ENCODE peak calls at places on chromosomes 7 and 10, in nine cellular contexts. F is HAP-1; N is cardiac muscle cell; G is endodermal cell; R is OCI-LY7; K is CD8-positive, alpha-beta T cell; M is mucosa of descending colon; I is body of pancreas; H is left ventricle myocardium inferior. D is an unnamed sample. For H3K4me1 and H3K9me3, the result is how much of the 10 kb centered on the place peaks cover.

GRCh38 chr7:123352957-123353356 is 153.2 kb upstream of the SLC13A1 start:
- DNase-seq in K (no peak), F (no peak), I (no peak), M (no peak), R (no peak), G (no peak), H (no peak), N (peak), D (no peak)

GRCh38 chr7:47885309-47886000 is 62.8 kb downstream of the PKD1L1 start:
- DNase-seq in M (no peak), F (no peak), I (no peak), N (no peak), G (no peak), H (no peak), K (no peak), R (no peak), D (no peak)

GRCh38 chr10:87531908-87532622 is 27.4 kb downstream of the MINPP1 start:
- DNase-seq in N (peak), G (no peak), M (peak), K (no peak), R (no peak), F (no peak), H (no peak), I (peak), D (peak)

GRCh38 chr10:133242611-133243356 is 5.1 kb downstream of the VENTX start:
- DNase-seq in N (peak), H (no peak), F (no peak), I (no peak), K (no peak), R (no peak), M (no peak), G (no peak), D (peak)

GRCh38 chr7:36128448-36129047 is 24.5 kb upstream of the EEPD1 start:
- DNase-seq in F (no peak), M (peak), G (peak), H (peak), R (peak), I (peak), N (peak), K (no peak), D (peak)

GRCh38 chr10:122462533-122463465 is 1.4 kb downstream of the HTRA1 start:
- DNase-seq in H (peak), K (no peak), R (no peak), I (peak), G (no peak), N (peak), M (peak), F (peak), D (peak)

GRCh38 chr10:89404648-89405047 is 9.7 kb upstream of the IFIT5 start:
- DNase-seq in M (no peak), R (no peak), N (no peak), F (no peak), I (no peak), K (no peak), G (no peak), H (no peak), D (no peak)

GRCh38 chr7:19538036-19538435 is 170.8 kb downstream of the POLR1F start:
- DNase-seq in K (no peak), I (no peak), M (no peak), H (no peak), R (no peak), F (peak), G (no peak), N (peak), D (no peak)

GRCh38 chr10:75332081-75332480 is 69.5 kb downstream of the ZNF503 start:
- DNase-seq in R (no peak), F (no peak), K (no peak), G (no peak), I (no peak), M (no peak), N (no peak), H (no peak), D (no peak)

GRCh38 chr10:98400482-98400881 is 14.5 kb downstream of the PYROXD2 start:
- DNase-seq in K (no peak), F (no peak), N (peak), M (no peak), R (no peak), H (no peak), I (no peak), G (no peak), D (no peak)

GRCh38 chr10:95789928-95790327 is 34.0 kb downstream of the ENTPD1 start:
- DNase-seq in K (no peak), G (no peak), H (no peak), F (no peak), N (peak), I (no peak), M (no peak), R (no peak), D (no peak)

GRCh38 chr7:412313-412710 is 107.3 kb downstream of the PDGFA start:
- DNase-seq in K (no peak), H (peak), I (no peak), N (no peak), F (no peak), R (no peak), G (peak), M (no peak), D (no peak)

GRCh38 chr10:78890506-78890905 is 178.3 kb upstream of the ZMIZ1 start:
- DNase-seq in R (no peak), K (no peak), F (no peak), H (no peak), I (no peak), M (no peak), G (peak), N (no peak), D (no peak)

GRCh38 chr10:124066744-124067714 is 26.4 kb downstream of the CHST15 start:
- DNase-seq in H (no peak), F (no peak), G (peak), I (peak), N (no peak), K (no peak), R (peak), M (no peak), D (no peak)

GRCh38 chr7:30927040-30927439 is 15.4 kb downstream of the AQP1 start:
- DNase-seq in I (peak), M (peak), R (no peak), N (no peak), K (peak), G (peak), F (no peak), H (no peak), D (peak)

GRCh38 chr10:97673736-97674525 is 13.1 kb downstream of the AVPI1 start:
- DNase-seq in N (peak), I (no peak), H (no peak), G (no peak), K (no peak), R (no peak), M (no peak), F (no peak), D (no peak)

GRCh38 chr7:115043605-115044004 is 121.7 kb downstream of the MDFIC start:
- DNase-seq in G (no peak), F (no peak), R (no peak), M (no peak), N (peak), I (no peak), K (no peak), H (no peak), D (no peak)

GRCh38 chr10:588246-589165 is 101.0 kb downstream of the DIP2C start:
- DNase-seq in M (no peak), F (no peak), G (no peak), N (peak), I (no peak), H (peak), K (no peak), R (peak), D (peak)

GRCh38 chr7:137944168-137944567 is 57.7 kb downstream of the CREB3L2 start:
- DNase-seq in K (no peak), I (no peak), N (peak), G (no peak), M (no peak), R (no peak), F (no peak), H (no peak), D (no peak)

GRCh38 chr10:122112021-122112616 is 123.2 kb downstream of the TACC2 start:
- DNase-seq in G (no peak), N (no peak), H (no peak), R (no peak), M (peak), K (no peak), I (no peak), F (no peak), D (no peak)

GRCh38 chr7:1850976-1851571 is 181.0 kb downstream of the ELFN1 start:
- DNase-seq in I (no peak), R (no peak), F (no peak), N (no peak), M (no peak), K (no peak), G (peak), H (no peak), D (peak)

GRCh38 chr10:112774808-112775207 is 175.2 kb upstream of the TCF7L2 start:
- DNase-seq in I (no peak), H (no peak), R (no peak), K (no peak), F (no peak), G (no peak), M (no peak), N (no peak), D (no peak)

GRCh38 chr10:84337199-84337598 is 8.8 kb downstream of the CCSER2 start:
- DNase-seq in F (no peak), H (no peak), R (no peak), I (no peak), K (no peak), G (no peak), M (no peak), N (peak), D (no peak)

GRCh38 chr7:116647861-116648260 is 24.1 kb upstream of the MET start:
- DNase-seq in F (no peak), M (no peak), N (no peak), G (no peak), H (no peak), I (no peak), R (no peak), K (no peak), D (no peak)

GRCh38 chr7:52944916-52945315 is 90.5 kb upstream of the POM121L12 start:
- DNase-seq in R (no peak), M (no peak), G (no peak), K (no peak), N (no peak), F (no peak), H (no peak), I (no peak), D (no peak)

GRCh38 chr7:25770235-25770634 is 381.8 kb upstream of the NFE2L3 start:
- DNase-seq in H (no peak), I (no peak), F (no peak), K (no peak), N (no peak), G (no peak), M (no peak), R (no peak), D (no peak)

DNA sequence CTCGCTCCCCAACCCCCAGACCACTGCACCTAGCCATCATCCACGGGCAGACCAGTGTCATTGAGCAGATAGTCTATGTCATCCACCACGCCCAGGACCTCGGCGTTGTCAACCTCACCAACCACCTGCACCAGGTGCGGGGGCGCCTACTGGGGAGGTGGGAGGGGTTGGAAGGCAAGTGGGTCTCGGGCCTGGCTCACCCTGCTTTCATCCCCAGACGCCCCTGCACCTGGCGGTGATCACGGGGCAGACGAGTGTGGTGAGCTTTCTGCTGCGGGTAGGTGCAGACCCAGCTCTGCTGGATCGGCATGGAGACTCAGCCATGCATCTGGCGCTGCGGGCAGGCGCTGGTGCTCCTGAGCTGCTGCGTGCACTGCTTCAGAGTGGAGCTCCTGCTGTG is 4.6 kb downstream of the NFKB2 start:
- DNase-seq in F (no peak), N (no peak), R (no peak), K (no peak), I (no peak), M (no peak), H (no peak), G (no peak), D (peak)
- H3K4me3 ChIP-seq in F (no peak), N (no peak), R (peak), K (peak), I (no peak), M (no peak), H (peak), G (no peak), D (no peak)

GRCh38 chr10:110005716-110006115 is 2.1 kb upstream of the ADD3 start:
- DNase-seq in I (peak), F (peak), H (peak), R (peak), K (no peak), M (peak), N (peak), G (peak), D (peak)

GRCh38 chr10:110008518-110009339 is 945 bp downstream of the ADD3 start:
- DNase-seq in G (peak), K (peak), R (peak), M (peak), N (peak), H (peak), F (peak), I (peak), D (peak)

GRCh38 chr10:110006358-110007170 is 1.2 kb upstream of the ADD3 start:
- DNase-seq in G (no peak), N (peak), I (peak), R (peak), F (peak), K (no peak), M (no peak), H (peak), D (peak)

GRCh38 chr10:110007701-110008517 is at the start of gene ADD3:
- DNase-seq in M (peak), I (peak), H (peak), G (peak), F (peak), N (peak), R (peak), K (peak), D (peak)

DNA sequence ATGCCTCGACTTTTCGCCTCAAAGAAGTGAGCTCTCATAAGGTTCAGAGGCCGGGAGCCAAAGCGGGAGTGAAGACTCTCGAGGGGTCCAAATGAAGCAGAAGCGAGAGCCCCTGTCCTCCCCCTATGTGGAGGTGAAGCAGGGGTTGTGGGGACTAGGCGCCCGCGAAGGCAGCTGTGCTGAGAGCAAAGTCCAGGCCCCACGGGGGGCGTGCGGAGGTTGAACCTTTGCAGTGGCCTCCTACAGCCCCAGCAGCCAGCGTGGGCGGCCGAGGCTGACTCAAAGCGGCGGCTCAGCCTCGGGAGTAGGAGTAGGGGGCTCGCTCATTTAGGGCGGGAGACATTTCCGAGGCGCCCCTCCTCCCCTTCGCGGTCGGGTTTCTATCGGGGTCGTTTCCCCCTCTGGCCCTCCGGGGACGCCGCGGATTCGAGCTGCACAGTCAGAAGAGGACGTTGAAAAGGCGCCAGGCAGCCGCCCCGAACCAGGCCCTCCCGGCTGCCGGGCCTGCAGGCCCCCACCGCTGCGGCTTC is 548 bp upstream of the ADD3 start:
- DNase-seq in R (no peak), N (no peak), M (no peak), F (peak), G (no peak), H (no peak), K (no peak), I (no peak), D (no peak)
- H3K4me1 ChIP-seq in R (half or more), N (under half), M (under half), F (half or more), G (under half), H (half or more), K (under half), I (half or more), D (under half)

DNA sequence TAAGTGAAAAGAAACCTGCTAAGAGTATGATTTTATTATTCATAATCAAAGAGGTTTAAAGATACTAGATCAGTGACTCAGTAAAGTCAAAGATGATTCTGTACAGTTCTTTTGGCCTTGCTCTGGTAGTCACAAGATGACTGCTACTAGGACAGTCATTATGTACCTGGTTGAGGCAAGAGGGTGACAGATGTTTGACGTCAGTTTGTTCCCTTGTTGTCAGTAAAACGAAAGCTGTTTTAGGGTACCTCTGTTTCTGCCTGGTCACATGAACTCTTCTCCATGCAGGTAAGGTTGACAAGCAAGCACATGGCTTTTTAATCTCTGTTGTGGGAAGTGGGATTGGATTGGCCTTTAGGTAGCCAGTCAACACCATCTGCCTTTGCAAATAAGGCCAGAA is 308.0 kb downstream of the EXOC4 start:
- DNase-seq in G (no peak), K (no peak), R (no peak), N (no peak), I (no peak), F (no peak), M (no peak), H (no peak), D (no peak)
- H3K9me3 ChIP-seq in G (under half), K (under half), R (under half), N (under half), I (under half), F (under half), M (under half), H (under half), D (under half)

GRCh38 chr10:6141296-6142151 is 52.7 kb downstream of the RBM17 start:
- DNase-seq in F (no peak), I (peak), R (peak), N (peak), H (no peak), G (no peak), K (no peak), M (no peak), D (no peak)
- H3K4me3 ChIP-seq in F (no peak), I (no peak), R (peak), N (no peak), H (peak), G (no peak), K (no peak), M (no peak), D (peak)

GRCh38 chr7:131097662-131098376 is 229.9 kb upstream of the MKLN1 start:
- DNase-seq in R (no peak), F (no peak), I (no peak), H (no peak), K (no peak), G (no peak), M (no peak), N (no peak), D (no peak)
- H3K4me1 ChIP-seq in R (under half), F (under half), I (half or more), H (half or more), K (half or more), G (under half), M (under half), N (under half), D (under half)